ENCODE peak calls at places on chromosomes 5 and 9, in ten cellular contexts. Q is H9; P is OCI-LY7; M is fibroblast of lung; O is right lobe of liver; I is HepG2; B is naive thymus-derived CD4-positive, alpha-beta T cell; T is CD8-positive, alpha-beta memory T cell; K is suprapubic skin; N is heart right ventricle. G is an unnamed sample. For H3K9me3, the result is how much of the 10 kb centered on the place peaks cover.

GRCh38 chr5:11289733-11290132 is 528.7 kb upstream of the DAP start:
- DNase-seq in Q (peak), P (no peak), M (no peak), O (no peak), I (no peak), B (no peak), T (no peak), K (no peak), N (no peak), G (no peak)

GRCh38 chr5:75567710-75568109 is 43.5 kb upstream of the ANKDD1B start:
- DNase-seq in Q (no peak), P (no peak), M (peak), O (no peak), I (no peak), B (no peak), T (no peak), K (no peak), N (no peak), G (no peak)

GRCh38 chr5:68074633-68075032 is 140.9 kb upstream of the PIK3R1 start:
- DNase-seq in Q (no peak), P (no peak), M (no peak), O (no peak), I (no peak), B (no peak), T (no peak), K (no peak), N (no peak), G (no peak)

GRCh38 chr9:134028575-134029247 is 3.4 kb downstream of the BRD3OS start:
- DNase-seq in Q (no peak), P (no peak), M (no peak), O (no peak), I (peak), B (no peak), T (no peak), K (no peak), N (no peak), G (no peak)

GRCh38 chr9:35611230-35611797 is 6.3 kb downstream of the TESK1 start:
- DNase-seq in Q (peak), P (peak), M (peak), O (no peak), I (peak), B (peak), T (peak), K (no peak), N (no peak), G (no peak)

GRCh38 chr9:121169094-121169601 is 32.5 kb downstream of the RAB14 start:
- DNase-seq in Q (no peak), P (peak), M (peak), O (no peak), I (peak), B (peak), T (peak), K (no peak), N (no peak), G (no peak)

GRCh38 chr9:114507726-114508125 is 2.5 kb upstream of the WHRN start:
- DNase-seq in Q (no peak), P (peak), M (peak), O (no peak), I (peak), B (peak), T (peak), K (no peak), N (no peak), G (no peak)

GRCh38 chr5:150487199-150488061 is 20.5 kb upstream of the NDST1 start:
- DNase-seq in Q (no peak), P (peak), M (peak), O (peak), I (peak), B (no peak), T (no peak), K (no peak), N (peak), G (no peak)

GRCh38 chr5:138352722-138353549 is 451 bp downstream of the KDM3B start:
- DNase-seq in Q (peak), P (peak), M (peak), O (peak), I (peak), B (peak), T (peak), K (no peak), N (peak), G (peak)

GRCh38 chr5:389197-389821 is 53.7 kb upstream of the EXOC3 start:
- DNase-seq in Q (no peak), P (no peak), M (no peak), O (no peak), I (no peak), B (no peak), T (no peak), K (peak), N (no peak), G (peak)

GRCh38 chr9:71839665-71840064 is 71.3 kb downstream of the ABHD17B start:
- DNase-seq in Q (no peak), P (no peak), M (no peak), O (no peak), I (no peak), B (no peak), T (no peak), K (no peak), N (no peak), G (no peak)

GRCh38 chr5:37428044-37428443 is 48.9 kb downstream of the WDR70 start:
- DNase-seq in Q (no peak), P (no peak), M (no peak), O (no peak), I (no peak), B (no peak), T (no peak), K (no peak), N (no peak), G (no peak)

GRCh38 chr5:128538249-128539037 is 398 bp upstream of the FBN2 start:
- DNase-seq in Q (peak), P (no peak), M (peak), O (peak), I (no peak), B (no peak), T (no peak), K (peak), N (peak), G (peak)

GRCh38 chr5:172118891-172119290 is 69.1 kb downstream of the STK10 start:
- DNase-seq in Q (no peak), P (no peak), M (no peak), O (no peak), I (no peak), B (no peak), T (no peak), K (no peak), N (no peak), G (no peak)

GRCh38 chr9:88370346-88370745 is 17.9 kb upstream of the SPIN1 start:
- DNase-seq in Q (no peak), P (no peak), M (no peak), O (no peak), I (no peak), B (no peak), T (no peak), K (no peak), N (no peak), G (no peak)

GRCh38 chr5:119275873-119276214 is 80.0 kb upstream of the TNFAIP8 start:
- DNase-seq in Q (no peak), P (peak), M (no peak), O (no peak), I (no peak), B (no peak), T (no peak), K (no peak), N (no peak), G (no peak)

GRCh38 chr9:89639367-89639795 is 34.6 kb downstream of the GADD45G start:
- DNase-seq in Q (peak), P (no peak), M (no peak), O (peak), I (no peak), B (no peak), T (no peak), K (no peak), N (peak), G (no peak)

GRCh38 chr9:37442556-37442955 is 20.1 kb downstream of the GRHPR start:
- DNase-seq in Q (no peak), P (no peak), M (no peak), O (no peak), I (no peak), B (no peak), T (no peak), K (no peak), N (no peak), G (no peak)

GRCh38 chr5:95779611-95780010 is 42.9 kb downstream of the GLRX start:
- DNase-seq in Q (no peak), P (no peak), M (peak), O (no peak), I (no peak), B (no peak), T (no peak), K (no peak), N (no peak), G (no peak)

GRCh38 chr5:130955041-130955440 is 210.0 kb downstream of the HINT1 start:
- DNase-seq in Q (no peak), P (no peak), M (no peak), O (no peak), I (no peak), B (no peak), T (no peak), K (no peak), N (no peak), G (no peak)

GRCh38 chr9:89748020-89748670 is 143.3 kb downstream of the GADD45G start:
- DNase-seq in Q (no peak), P (no peak), M (peak), O (no peak), I (no peak), B (no peak), T (no peak), K (no peak), N (no peak), G (no peak)

GRCh38 chr5:35811108-35811741 is 45.5 kb upstream of the IL7R start:
- DNase-seq in Q (no peak), P (no peak), M (no peak), O (no peak), I (no peak), B (peak), T (peak), K (no peak), N (no peak), G (no peak)

GRCh38 chr9:92669527-92669889 is 423 bp downstream of the IPPK start:
- DNase-seq in Q (no peak), P (no peak), M (no peak), O (peak), I (no peak), B (no peak), T (no peak), K (peak), N (no peak), G (peak)

GRCh38 chr5:151742870-151743294 is 15.5 kb downstream of the ATOX1 start:
- DNase-seq in Q (peak), P (no peak), M (peak), O (peak), I (peak), B (no peak), T (no peak), K (peak), N (peak), G (no peak)

GRCh38 chr9:85248514-85249312 is 493.0 kb downstream of the AGTPBP1 start:
- DNase-seq in Q (no peak), P (no peak), M (no peak), O (no peak), I (no peak), B (no peak), T (no peak), K (no peak), N (no peak), G (no peak)

GRCh38 chr5:147188200-147189108 is 46.4 kb upstream of the STK32A start:
- DNase-seq in Q (peak), P (peak), M (peak), O (no peak), I (peak), B (peak), T (peak), K (no peak), N (peak), G (no peak)

GRCh38 chr5:95858023-95858461 is 35.5 kb upstream of the GLRX start:
- DNase-seq in Q (no peak), P (no peak), M (peak), O (no peak), I (peak), B (no peak), T (no peak), K (no peak), N (peak), G (no peak)

GRCh38 chr9:123756484-123757106 is 173.3 kb downstream of the DENND1A start:
- DNase-seq in Q (no peak), P (no peak), M (no peak), O (no peak), I (no peak), B (no peak), T (no peak), K (no peak), N (no peak), G (no peak)

GRCh38 chr9:98142182-98142924 is 23.3 kb upstream of the TRIM14 start:
- DNase-seq in Q (no peak), P (no peak), M (no peak), O (peak), I (peak), B (no peak), T (no peak), K (no peak), N (no peak), G (peak)

GRCh38 chr5:138336952-138337684 is 948 bp upstream of the FAM53C start:
- DNase-seq in Q (no peak), P (no peak), M (peak), O (peak), I (no peak), B (no peak), T (no peak), K (peak), N (peak), G (peak)

GRCh38 chr5:174235993-174236528 is 190.6 kb downstream of the NSG2 start:
- DNase-seq in Q (no peak), P (no peak), M (no peak), O (no peak), I (no peak), B (no peak), T (no peak), K (no peak), N (no peak), G (no peak)

GRCh38 chr9:115673599-115673998 is 480.0 kb upstream of the PAPPA start:
- DNase-seq in Q (no peak), P (no peak), M (peak), O (no peak), I (no peak), B (no peak), T (no peak), K (no peak), N (no peak), G (no peak)

GRCh38 chr5:132491368-132492364 is 1.1 kb upstream of the IRF1 start:
- DNase-seq in Q (peak), P (no peak), M (no peak), O (no peak), I (no peak), B (no peak), T (peak), K (no peak), N (no peak), G (peak)

GRCh38 chr9:27499481-27499880 is 24.6 kb upstream of the IFNK start:
- DNase-seq in Q (no peak), P (no peak), M (peak), O (no peak), I (no peak), B (no peak), T (no peak), K (no peak), N (no peak), G (no peak)

GRCh38 chr5:151463137-151464029 is 16.0 kb downstream of the SLC36A1 start:
- DNase-seq in Q (peak), P (peak), M (no peak), O (no peak), I (peak), B (no peak), T (no peak), K (no peak), N (no peak), G (no peak)

GRCh38 chr5:27144456-27144855 is 106.1 kb upstream of the CDH9 start:
- DNase-seq in Q (no peak), P (no peak), M (no peak), O (no peak), I (no peak), B (no peak), T (no peak), K (no peak), N (no peak), G (no peak)

GRCh38 chr9:129898205-129898604 is 62.9 kb downstream of the USP20 start:
- DNase-seq in Q (no peak), P (no peak), M (peak), O (no peak), I (no peak), B (no peak), T (no peak), K (no peak), N (no peak), G (no peak)

GRCh38 chr5:160628295-160629006 is 206.8 kb downstream of the PTTG1 start:
- DNase-seq in Q (no peak), P (no peak), M (no peak), O (no peak), I (no peak), B (no peak), T (no peak), K (no peak), N (no peak), G (no peak)

GRCh38 chr5:113678924-113679575 is 165.6 kb downstream of the YTHDC2 start:
- DNase-seq in Q (peak), P (peak), M (peak), O (no peak), I (peak), B (no peak), T (no peak), K (no peak), N (no peak), G (no peak)

GRCh38 chr5:37685816-37686215 is 154.0 kb downstream of the GDNF start:
- DNase-seq in Q (no peak), P (no peak), M (no peak), O (no peak), I (no peak), B (no peak), T (no peak), K (no peak), N (no peak), G (peak)

GRCh38 chr5:83745821-83746220 is 25.2 kb upstream of the HAPLN1 start:
- DNase-seq in Q (no peak), P (no peak), M (no peak), O (no peak), I (no peak), B (no peak), T (no peak), K (no peak), N (no peak), G (no peak)
- H3K9me3 ChIP-seq in Q (under half), P (under half), M (under half), O (under half), I (under half), B (under half), T (under half), K (under half), N (under half), G (under half)

GRCh38 chr5:179080724-179081123 is 20.6 kb downstream of the ZNF354C start:
- DNase-seq in Q (no peak), P (no peak), M (no peak), O (no peak), I (no peak), B (no peak), T (no peak), K (no peak), N (no peak), G (no peak)
- H3K9me3 ChIP-seq in Q (half or more), P (under half), M (under half), O (under half), I (half or more), B (half or more), T (half or more), K (half or more), N (half or more), G (half or more)

GRCh38 chr9:96762562-96762961 is 15.3 kb downstream of the ZNF510 start:
- DNase-seq in Q (no peak), P (no peak), M (no peak), O (no peak), I (no peak), B (no peak), T (no peak), K (no peak), N (no peak), G (no peak)

GRCh38 chr9:96758845-96759673 is 18.8 kb downstream of the ZNF510 start:
- DNase-seq in Q (no peak), P (no peak), M (peak), O (no peak), I (no peak), B (no peak), T (no peak), K (no peak), N (no peak), G (no peak)
- H3K9me3 ChIP-seq in Q (half or more), P (half or more), M (under half), O (half or more), I (half or more), B (half or more), T (half or more), K (half or more), N (half or more), G (under half)

GRCh38 chr5:141402553-141403328 is at the start of gene PCDHGA9:
- DNase-seq in Q (no peak), P (no peak), M (peak), O (no peak), I (no peak), B (no peak), T (no peak), K (no peak), N (no peak), G (no peak)
- H3K9me3 ChIP-seq in Q (under half), P (under half), M (under half), O (under half), I (under half), B (under half), T (under half), K (half or more), N (under half), G (half or more)

DNA sequence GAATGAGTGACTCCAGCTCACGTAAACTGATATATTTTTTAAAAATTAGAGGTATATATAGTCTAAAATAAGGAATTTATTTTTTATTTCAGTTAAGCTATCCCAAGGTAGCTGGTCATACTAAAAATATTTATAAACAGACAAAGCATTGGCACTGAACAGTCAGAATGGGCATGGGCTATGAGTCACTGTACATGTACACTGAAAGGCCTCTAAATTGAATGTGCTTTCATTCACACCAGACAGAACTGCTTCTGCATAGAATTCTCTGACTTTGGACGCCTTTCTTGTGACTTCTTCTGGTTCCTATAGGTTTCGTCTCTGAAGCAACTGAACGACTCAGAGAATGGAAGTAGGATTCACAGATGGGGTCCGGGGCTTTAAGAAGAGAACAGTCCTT is 394.8 kb upstream of the MEF2C start:
- DNase-seq in Q (no peak), P (no peak), M (peak), O (no peak), I (no peak), B (no peak), T (no peak), K (no peak), N (no peak), G (no peak)
- H3K9me3 ChIP-seq in Q (under half), P (under half), M (under half), O (under half), I (under half), B (under half), T (under half), K (under half), N (under half), G (under half)

DNA sequence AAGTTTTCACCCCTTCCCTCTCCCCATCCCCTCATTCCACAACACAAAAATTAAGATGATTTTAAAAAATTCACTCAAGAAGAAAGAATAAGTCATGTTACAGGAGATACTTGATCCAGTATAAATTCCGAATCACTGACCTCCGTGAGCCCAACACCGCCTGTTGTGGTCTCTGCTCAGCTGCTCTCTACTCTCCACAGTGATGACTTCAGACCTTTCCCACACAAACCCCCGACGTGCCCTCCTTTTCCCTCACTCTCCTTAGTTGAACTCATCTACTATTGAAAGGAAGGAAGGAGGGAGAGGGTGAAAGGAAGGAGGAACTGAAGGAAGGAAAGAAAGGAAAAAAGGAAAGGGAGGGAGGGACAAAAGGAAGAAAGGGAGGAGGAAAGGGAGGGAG is 55.1 kb downstream of the ZNF354C start:
- DNase-seq in Q (no peak), P (no peak), M (no peak), O (no peak), I (no peak), B (no peak), T (no peak), K (peak), N (no peak), G (no peak)
- H3K9me3 ChIP-seq in Q (under half), P (under half), M (under half), O (under half), I (under half), B (under half), T (under half), K (under half), N (under half), G (under half)